ENCODE peak calls at places on chromosomes 5 and 9, in four cellular contexts. Q is fibroblast of mammary gland, A is lung, I is H1. B is an unnamed sample.

GRCh38 chr9:32581512-32582143 is 8.7 kb upstream of the NDUFB6 start:
- DNase-seq in Q (peak; percentile 76), A (no peak), I (no peak), B (peak; percentile 51)

GRCh38 chr5:154829181-154829588 is 21.2 kb downstream of the FAXDC2 start:
- DNase-seq in Q (no peak), A (no peak), I (no peak), B (no peak)

GRCh38 chr9:72977670-72978069 is 24.8 kb upstream of the ALDH1A1 start:
- DNase-seq in Q (no peak), A (no peak), I (no peak), B (no peak)

GRCh38 chr9:138076650-138077009 is 199.0 kb downstream of the CACNA1B start:
- DNase-seq in Q (no peak), A (no peak), I (no peak), B (no peak)

GRCh38 chr9:136482046-136482792 is 621 bp downstream of the SEC16A start:
- DNase-seq in Q (peak; percentile 47), A (no peak), I (no peak), B (peak; percentile 26)

GRCh38 chr5:1262381-1262780 is 32.5 kb downstream of the TERT start:
- DNase-seq in Q (peak; percentile 16), A (no peak), I (no peak), B (no peak)

GRCh38 chr9:36258989-36259315 is 704 bp upstream of the GNE start:
- DNase-seq in Q (peak; percentile 31), A (no peak), I (no peak), B (no peak)

GRCh38 chr5:127673401-127673800 is 24.5 kb downstream of the CTXN3 start:
- DNase-seq in Q (peak; percentile 8), A (no peak), I (no peak), B (peak; percentile 47)

GRCh38 chr5:135582099-135582781 is 3.4 kb upstream of the CXCL14 start:
- DNase-seq in Q (no peak), A (no peak), I (no peak), B (no peak)

GRCh38 chr5:93503598-93504067 is 77.4 kb downstream of the NR2F1-AS1 start:
- DNase-seq in Q (peak; percentile 97), A (no peak), I (no peak), B (peak; percentile 90)

GRCh38 chr9:30329441-30329840 is 2055.0 kb upstream of the ACO1 start:
- DNase-seq in Q (no peak), A (no peak), I (no peak), B (no peak)

GRCh38 chr5:167945542-167946384 is 345.7 kb upstream of the WWC1 start:
- DNase-seq in Q (peak; percentile 92), A (no peak), I (no peak), B (peak; percentile 61)

GRCh38 chr9:125629451-125629850 is 77.6 kb downstream of the MAPKAP1 start:
- DNase-seq in Q (no peak), A (no peak), I (no peak), B (no peak)

GRCh38 chr9:91856419-91856818 is 93.6 kb downstream of the ROR2 start:
- DNase-seq in Q (no peak), A (no peak), I (no peak), B (no peak)

GRCh38 chr5:135204151-135204600 is 170.1 kb upstream of the PITX1 start:
- DNase-seq in Q (no peak), A (no peak), I (no peak), B (peak; percentile 34)

GRCh38 chr5:172266071-172266675 is 17.4 kb downstream of the UBTD2 start:
- DNase-seq in Q (no peak), A (no peak), I (no peak), B (no peak)

GRCh38 chr9:38344566-38345324 is 47.8 kb upstream of the ALDH1B1 start:
- DNase-seq in Q (no peak), A (no peak), I (no peak), B (no peak)

DNA sequence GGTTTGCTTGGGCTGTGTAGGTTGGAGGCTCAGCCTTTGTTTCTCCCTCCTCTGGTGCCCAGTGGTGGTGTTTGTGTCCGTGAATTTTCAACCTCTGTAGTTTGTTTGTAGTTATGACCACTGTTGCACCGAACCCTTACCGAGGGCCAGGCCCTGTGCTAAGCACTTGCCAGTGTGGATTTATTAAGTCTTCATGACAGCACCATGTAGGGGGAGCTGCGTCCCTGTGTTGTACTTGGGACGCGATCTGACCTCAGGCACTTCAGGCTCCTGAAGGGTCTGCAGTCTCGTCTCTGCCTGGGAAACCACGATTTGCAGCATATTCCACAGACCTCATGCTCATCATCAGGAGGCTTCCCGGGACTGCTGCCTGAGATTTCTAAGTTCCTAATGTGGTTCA is 12.8 kb downstream of the TENT4A start:
- DNase-seq in Q (no peak), A (no peak), I (no peak), B (no peak)
- TF ChIP-seq CTCF in Q (no peak), A (no peak), I (no peak), B (no peak)

GRCh38 chr5:98569288-98569687 is 204.2 kb upstream of the RGMB start:
- DNase-seq in Q (no peak), A (no peak), I (no peak), B (no peak)

GRCh38 chr5:98564836-98565235 is 208.6 kb upstream of the RGMB start:
- DNase-seq in Q (peak; percentile 31), A (no peak), I (no peak), B (no peak)

GRCh38 chr5:98570661-98571181 is 202.7 kb upstream of the RGMB start:
- DNase-seq in Q (peak; percentile 58), A (no peak), I (no peak), B (peak; percentile 36)

GRCh38 chr5:98570010-98570409 is 203.5 kb upstream of the RGMB start:
- DNase-seq in Q (peak; percentile 73), A (no peak), I (no peak), B (peak; percentile 48)

GRCh38 chr5:98568336-98568735 is 205.1 kb upstream of the RGMB start:
- DNase-seq in Q (peak; percentile 69), A (no peak), I (no peak), B (peak; percentile 43)
- TF ChIP-seq CTCF in Q (no peak), A (no peak), I (no peak), B (no peak)

GRCh38 chr9:115050002-115050490 is 67.9 kb downstream of the TNC start:
- DNase-seq in Q (no peak), A (no peak), I (no peak), B (no peak)

GRCh38 chr9:115042781-115043509 is 75.0 kb downstream of the TNC start:
- DNase-seq in Q (no peak), A (no peak), I (no peak), B (no peak)

GRCh38 chr9:115046786-115047185 is 71.2 kb downstream of the TNC start:
- DNase-seq in Q (no peak), A (no peak), I (no peak), B (no peak)

GRCh38 chr9:115043632-115044031 is 74.3 kb downstream of the TNC start:
- DNase-seq in Q (no peak), A (no peak), I (no peak), B (no peak)

GRCh38 chr9:115046199-115046598 is 71.8 kb downstream of the TNC start:
- DNase-seq in Q (no peak), A (no peak), I (no peak), B (no peak)
- TF ChIP-seq CTCF in Q (no peak), A (no peak), I (no peak), B (no peak)

GRCh38 chr5:13831236-13831810 is 113.2 kb downstream of the DNAH5 start:
- DNase-seq in Q (peak; percentile 0), A (no peak), I (no peak), B (no peak)
- TF ChIP-seq CTCF in Q (peak; percentile 1), A (no peak), I (peak; percentile 28), B (peak; percentile 20)

GRCh38 chr5:170632985-170633234 is 129.1 kb downstream of the KCNIP1 start:
- DNase-seq in Q (no peak), A (peak; percentile 57), I (no peak), B (no peak)

GRCh38 chr5:170631471-170632195 is 127.8 kb downstream of the KCNIP1 start:
- DNase-seq in Q (no peak), A (no peak), I (no peak), B (no peak)

GRCh38 chr5:170630711-170631141 is 126.9 kb downstream of the KCNIP1 start:
- DNase-seq in Q (peak; percentile 18), A (no peak), I (no peak), B (no peak)

GRCh38 chr5:170633235-170634041 is 129.6 kb downstream of the KCNIP1 start:
- DNase-seq in Q (peak; percentile 85), A (peak; percentile 59), I (no peak), B (peak; percentile 66)

DNA sequence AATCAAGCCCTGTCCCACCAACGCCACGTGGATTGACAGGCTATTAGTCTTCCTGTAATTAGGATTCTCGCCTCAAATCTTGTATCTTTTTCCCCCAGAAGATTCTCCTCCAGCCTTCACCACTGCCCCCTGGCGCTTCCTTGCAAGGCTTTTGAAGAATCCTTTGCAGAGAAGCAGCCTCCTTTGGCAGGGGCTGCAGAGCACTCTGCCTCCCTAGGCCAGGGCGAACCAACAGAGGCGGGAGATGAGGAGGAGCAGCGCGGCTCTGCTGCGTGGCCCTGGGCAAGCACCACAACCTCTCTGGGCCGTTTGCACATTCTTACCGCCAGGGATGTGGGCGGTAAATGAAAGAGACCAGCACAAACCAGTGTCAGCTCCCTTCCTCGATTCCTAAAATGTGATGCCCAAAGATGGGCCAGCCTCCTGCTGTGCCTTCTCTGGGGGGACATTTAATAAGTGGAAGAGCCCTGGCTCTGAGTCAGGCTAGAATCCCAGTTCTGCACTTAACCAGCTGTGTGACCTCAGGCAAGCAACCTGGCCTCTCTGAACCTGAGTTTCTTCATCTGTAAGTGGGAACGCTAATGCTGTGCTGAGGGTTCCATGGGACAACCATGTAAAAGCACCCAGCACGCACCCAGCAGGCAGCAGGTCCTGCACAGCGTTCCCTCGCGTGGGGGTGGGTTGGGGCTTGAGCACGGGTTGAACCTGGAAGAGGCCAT is 128.6 kb downstream of the KCNIP1 start:
- DNase-seq in Q (no peak), A (no peak), I (no peak), B (no peak)
- TF ChIP-seq CTCF in Q (no peak), A (no peak), I (peak; percentile 31), B (no peak)

DNA sequence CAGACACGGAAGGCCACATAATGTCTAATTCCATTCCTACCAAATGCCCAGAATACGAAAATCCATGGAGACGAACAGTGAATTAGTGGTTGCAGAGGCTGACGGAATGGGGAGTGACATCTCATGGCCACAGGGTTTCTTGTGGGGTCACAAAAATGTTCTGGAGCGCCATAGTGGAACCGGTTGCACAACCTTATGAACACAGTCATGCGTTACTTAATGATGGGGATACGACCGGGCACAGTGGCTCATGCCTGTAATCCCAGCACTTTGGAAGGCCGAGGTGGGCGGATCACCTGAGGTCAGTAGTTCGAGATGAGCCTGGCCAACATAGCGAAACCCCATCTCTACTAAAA is 26.0 kb upstream of the TTLL11 start:
- DNase-seq in Q (no peak), A (no peak), I (no peak), B (no peak)
- TF ChIP-seq CTCF in Q (no peak), A (no peak), I (no peak), B (no peak)